ENCODE peak calls at places on chromosomes 13 and 19, in four cellular contexts. One of them, this sample, is unnamed.

GRCh38 chr19:33226550-33227241 is 1.0 kb upstream of the SLC7A10 start:
- DNase-seq in fibroblast of lung: peak
- DNase-seq in frontal cortex: no peak
- DNase-seq in stimulated activated CD4-positive, alpha-beta T cell treated with anti-CD3 and anti-CD28 coated beads, TNF-alpha, amount 100 ng/mL, for 1 hour: no peak
- DNase-seq in this sample: no peak

GRCh38 chr19:42276821-42277220 is 7.8 kb downstream of the CIC start:
- DNase-seq in fibroblast of lung: no peak
- DNase-seq in frontal cortex: no peak
- DNase-seq in stimulated activated CD4-positive, alpha-beta T cell treated with anti-CD3 and anti-CD28 coated beads, TNF-alpha, amount 100 ng/mL, for 1 hour: no peak
- DNase-seq in this sample: no peak

GRCh38 chr13:107864543-107865460 is 350.5 kb downstream of the LIG4 start:
- DNase-seq in frontal cortex: no peak
- DNase-seq in stimulated activated CD4-positive, alpha-beta T cell treated with anti-CD3 and anti-CD28 coated beads, TNF-alpha, amount 100 ng/mL, for 1 hour: no peak
- DNase-seq in fibroblast of lung: peak
- DNase-seq in this sample: peak

GRCh38 chr13:25046985-25047660 is 48.8 kb upstream of the PABPC3 start:
- DNase-seq in fibroblast of lung: peak
- DNase-seq in frontal cortex: peak
- DNase-seq in stimulated activated CD4-positive, alpha-beta T cell treated with anti-CD3 and anti-CD28 coated beads, TNF-alpha, amount 100 ng/mL, for 1 hour: no peak
- DNase-seq in this sample: peak

GRCh38 chr19:2271516-2272103 is 10.4 kb downstream of the PEAK3 start:
- DNase-seq in stimulated activated CD4-positive, alpha-beta T cell treated with anti-CD3 and anti-CD28 coated beads, TNF-alpha, amount 100 ng/mL, for 1 hour: no peak
- DNase-seq in frontal cortex: no peak
- DNase-seq in fibroblast of lung: peak
- DNase-seq in this sample: no peak

GRCh38 chr19:27860309-27860934 is 1352.5 kb downstream of the UQCRFS1 start:
- DNase-seq in frontal cortex: no peak
- DNase-seq in stimulated activated CD4-positive, alpha-beta T cell treated with anti-CD3 and anti-CD28 coated beads, TNF-alpha, amount 100 ng/mL, for 1 hour: no peak
- DNase-seq in fibroblast of lung: no peak
- DNase-seq in this sample: no peak

GRCh38 chr19:46298477-46299003 is 1.7 kb downstream of the HIF3A start:
- DNase-seq in frontal cortex: no peak
- DNase-seq in fibroblast of lung: no peak
- DNase-seq in stimulated activated CD4-positive, alpha-beta T cell treated with anti-CD3 and anti-CD28 coated beads, TNF-alpha, amount 100 ng/mL, for 1 hour: no peak
- DNase-seq in this sample: no peak

GRCh38 chr13:32080328-32080744 is 48.8 kb downstream of the FRY start:
- DNase-seq in frontal cortex: no peak
- DNase-seq in stimulated activated CD4-positive, alpha-beta T cell treated with anti-CD3 and anti-CD28 coated beads, TNF-alpha, amount 100 ng/mL, for 1 hour: no peak
- DNase-seq in fibroblast of lung: no peak
- DNase-seq in this sample: no peak

GRCh38 chr19:48029431-48029830 is 14.4 kb downstream of the CABP5 start:
- DNase-seq in frontal cortex: no peak
- DNase-seq in fibroblast of lung: no peak
- DNase-seq in stimulated activated CD4-positive, alpha-beta T cell treated with anti-CD3 and anti-CD28 coated beads, TNF-alpha, amount 100 ng/mL, for 1 hour: no peak
- DNase-seq in this sample: no peak

GRCh38 chr13:97892717-97893116 is 60.8 kb upstream of the IPO5 start:
- DNase-seq in stimulated activated CD4-positive, alpha-beta T cell treated with anti-CD3 and anti-CD28 coated beads, TNF-alpha, amount 100 ng/mL, for 1 hour: no peak
- DNase-seq in frontal cortex: no peak
- DNase-seq in fibroblast of lung: peak
- DNase-seq in this sample: no peak

GRCh38 chr13:60627071-60627686 is 230.2 kb downstream of the TDRD3 start:
- DNase-seq in fibroblast of lung: peak
- DNase-seq in frontal cortex: peak
- DNase-seq in stimulated activated CD4-positive, alpha-beta T cell treated with anti-CD3 and anti-CD28 coated beads, TNF-alpha, amount 100 ng/mL, for 1 hour: no peak
- DNase-seq in this sample: peak

GRCh38 chr13:51995677-51996551 is 15.3 kb downstream of the ATP7B start:
- DNase-seq in fibroblast of lung: peak
- DNase-seq in stimulated activated CD4-positive, alpha-beta T cell treated with anti-CD3 and anti-CD28 coated beads, TNF-alpha, amount 100 ng/mL, for 1 hour: no peak
- DNase-seq in frontal cortex: no peak
- DNase-seq in this sample: no peak

GRCh38 chr13:33639158-33639557 is 178.8 kb upstream of the RFC3 start:
- DNase-seq in fibroblast of lung: peak
- DNase-seq in stimulated activated CD4-positive, alpha-beta T cell treated with anti-CD3 and anti-CD28 coated beads, TNF-alpha, amount 100 ng/mL, for 1 hour: no peak
- DNase-seq in frontal cortex: no peak
- DNase-seq in this sample: no peak

GRCh38 chr19:16134510-16134909 is 9.0 kb upstream of the HSH2D start:
- DNase-seq in fibroblast of lung: no peak
- DNase-seq in frontal cortex: no peak
- DNase-seq in stimulated activated CD4-positive, alpha-beta T cell treated with anti-CD3 and anti-CD28 coated beads, TNF-alpha, amount 100 ng/mL, for 1 hour: no peak
- DNase-seq in this sample: no peak